ENCODE peak calls at places on chromosomes 13 and 19, in nine cellular contexts. Z is cardiac fibroblast, A is stomach, E is psoas muscle, J is AG09309, S is GM06990, D is brain microvascular endothelial cell, T is esophagus squamous epithelium, W is lower lobe of right lung. Q is an unnamed sample.

GRCh38 chr13:52374873-52375411 is 31.0 kb downstream of the THSD1 start:
- DNase-seq in Z (no peak), A (no peak), E (no peak), J (no peak), S (no peak), D (no peak), T (no peak), W (no peak), Q (no peak)

GRCh38 chr19:4844348-4845179 is 13.1 kb upstream of the TICAM1 start:
- DNase-seq in Z (peak), A (no peak), E (no peak), J (no peak), S (no peak), D (no peak), T (no peak), W (no peak), Q (no peak)

GRCh38 chr19:46442808-46443450 is 14.2 kb upstream of the PNMA8C start:
- DNase-seq in Z (peak), A (peak), E (no peak), J (no peak), S (no peak), D (peak), T (no peak), W (no peak), Q (no peak)

GRCh38 chr13:106917673-106918652 is 350.0 kb upstream of the ARGLU1 start:
- DNase-seq in Z (peak), A (peak), E (peak), J (peak), S (peak), D (peak), T (peak), W (peak), Q (no peak)

GRCh38 chr13:38417727-38418126 is 68.1 kb downstream of the UFM1 start:
- DNase-seq in Z (peak), A (no peak), E (no peak), J (no peak), S (no peak), D (peak), T (no peak), W (no peak), Q (peak)

GRCh38 chr19:3670258-3670795 is 29.9 kb downstream of the PIP5K1C start:
- DNase-seq in Z (peak), A (peak), E (peak), J (peak), S (no peak), D (peak), T (no peak), W (no peak), Q (no peak)

GRCh38 chr13:105642511-105642958 is 892.9 kb downstream of the EFNB2 start:
- DNase-seq in Z (peak), A (no peak), E (no peak), J (no peak), S (no peak), D (peak), T (no peak), W (no peak), Q (no peak)

GRCh38 chr13:46495647-46496046 is 57.3 kb upstream of the LRCH1 start:
- DNase-seq in Z (no peak), A (no peak), E (no peak), J (no peak), S (no peak), D (no peak), T (no peak), W (no peak), Q (peak)

GRCh38 chr13:40564342-40564997 is 102.0 kb downstream of the FOXO1 start:
- DNase-seq in Z (no peak), A (no peak), E (no peak), J (no peak), S (peak), D (no peak), T (no peak), W (no peak), Q (no peak)

GRCh38 chr13:45630791-45631190 is 15.3 kb upstream of the ERICH6B start:
- DNase-seq in Z (no peak), A (no peak), E (no peak), J (no peak), S (no peak), D (no peak), T (no peak), W (no peak), Q (no peak)

GRCh38 chr19:2332341-2333026 is 4.0 kb downstream of the SPPL2B start:
- DNase-seq in Z (no peak), A (no peak), E (peak), J (no peak), S (peak), D (no peak), T (no peak), W (no peak), Q (no peak)

GRCh38 chr13:64675256-64675892 is 2554.8 kb downstream of the PCDH9 start:
- DNase-seq in Z (peak), A (no peak), E (no peak), J (no peak), S (no peak), D (peak), T (no peak), W (no peak), Q (no peak)

GRCh38 chr19:50889638-50890037 is 16.4 kb downstream of the KLK2 start:
- DNase-seq in Z (no peak), A (no peak), E (no peak), J (no peak), S (no peak), D (no peak), T (no peak), W (no peak), Q (no peak)

GRCh38 chr13:38024431-38024830 is 154.9 kb upstream of the TRPC4 start:
- DNase-seq in Z (peak), A (no peak), E (no peak), J (no peak), S (no peak), D (peak), T (no peak), W (no peak), Q (no peak)

GRCh38 chr13:114199961-114200672 is 21.1 kb downstream of the CFAP97D2 start:
- DNase-seq in Z (no peak), A (no peak), E (no peak), J (no peak), S (no peak), D (no peak), T (no peak), W (no peak), Q (no peak)

GRCh38 chr13:51942189-51942588 is 69.1 kb downstream of the ATP7B start:
- DNase-seq in Z (no peak), A (peak), E (no peak), J (no peak), S (no peak), D (no peak), T (no peak), W (no peak), Q (no peak)

GRCh38 chr19:15454371-15454800 is 4.6 kb upstream of the WIZ start:
- DNase-seq in Z (no peak), A (peak), E (peak), J (no peak), S (no peak), D (no peak), T (no peak), W (no peak), Q (no peak)
- TF ChIP-seq CTCF in Z (peak), A (no peak), E (peak), J (peak), S (no peak), D (peak), T (no peak), W (no peak), Q (peak)

GRCh38 chr19:39481676-39482075 is 1.0 kb downstream of the TIMM50 start:
- DNase-seq in Z (no peak), A (no peak), E (no peak), J (no peak), S (no peak), D (no peak), T (no peak), W (no peak), Q (no peak)
- H3K4me3 ChIP-seq in Z (peak), A (peak), E (peak), J (peak), S (peak), D (peak), T (peak), W (peak), Q (peak)

DNA sequence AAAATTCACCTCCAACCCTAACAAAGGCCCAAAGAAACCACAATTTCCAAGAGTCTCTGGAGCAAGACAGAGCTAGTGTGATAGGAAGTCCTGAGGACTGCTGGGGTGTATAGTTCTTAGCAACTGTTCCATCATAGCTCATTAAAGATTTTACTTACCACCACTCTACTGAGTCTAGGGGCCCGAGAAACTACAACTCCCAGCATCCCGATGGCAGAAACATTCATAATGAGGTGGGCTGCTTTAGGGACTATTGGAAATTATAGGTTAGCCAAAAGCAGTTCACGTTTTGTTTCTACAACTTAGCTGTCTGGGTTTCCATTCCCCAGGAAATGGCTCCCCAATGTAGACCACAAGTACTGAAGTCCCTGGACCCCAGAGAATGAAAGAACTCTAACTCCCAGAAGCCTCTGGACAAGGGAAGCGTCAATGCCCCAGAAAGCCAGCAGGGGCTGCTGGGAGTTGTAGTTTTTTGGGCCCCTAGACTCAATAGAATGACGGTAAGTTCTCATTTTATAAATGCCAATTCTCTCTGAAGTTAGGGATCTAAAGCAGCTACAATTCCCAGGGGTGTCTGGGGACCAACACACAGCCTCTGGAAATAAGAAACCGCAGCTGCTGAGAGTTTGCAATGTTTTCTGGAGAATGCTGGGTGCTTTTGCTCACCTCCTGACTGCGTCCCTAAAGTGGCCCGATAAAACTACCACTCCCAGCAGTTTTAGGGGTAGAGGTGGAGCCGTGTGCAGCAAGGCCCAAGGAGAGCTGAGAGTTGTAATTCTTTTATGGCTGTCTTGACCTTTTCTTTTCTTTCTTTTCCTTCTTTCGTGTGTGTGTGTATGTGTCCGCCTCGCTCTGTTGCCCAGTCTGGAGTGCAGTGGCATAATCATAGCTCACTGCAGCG is 11.1 kb downstream of the FTL start:
- DNase-seq in Z (peak), A (no peak), E (no peak), J (no peak), S (no peak), D (no peak), T (no peak), W (no peak), Q (no peak)
- TF ChIP-seq CTCF in Z (peak), A (peak), E (no peak), J (no peak), S (no peak), D (peak), T (peak), W (no peak), Q (no peak)

GRCh38 chr13:30805132-30805537 is 69.8 kb downstream of the ALOX5AP start:
- DNase-seq in Z (no peak), A (no peak), E (no peak), J (no peak), S (no peak), D (no peak), T (no peak), W (no peak), Q (no peak)
- H3K4me3 ChIP-seq in Z (no peak), A (no peak), E (no peak), J (no peak), S (no peak), D (no peak), T (no peak), W (no peak), Q (no peak)